ENCODE peak calls at places on chromosomes 3 and 15, in nine cellular contexts. X is PC-3, C is cardiac muscle cell, J is MM.1S, I is A673, O is fibroblast of lung, D is body of pancreas, V is SK-N-SH, G is left ventricle myocardium inferior. B is an unnamed sample.

GRCh38 chr15:95068847-95069518 is 837.6 kb downstream of the MCTP2 start:
- DNase-seq in X (no peak), D (no peak), C (no peak), J (no peak), O (no peak), V (no peak), G (no peak), I (no peak), B (no peak)

GRCh38 chr15:55819397-55820034 is 76.6 kb upstream of the PRTG start:
- DNase-seq in G (no peak), X (no peak), C (no peak), J (no peak), D (no peak), O (no peak), V (no peak), I (no peak), B (no peak)

GRCh38 chr3:164918915-164919314 is 159.4 kb downstream of the SI start:
- DNase-seq in I (no peak), X (no peak), D (no peak), C (no peak), G (no peak), J (no peak), O (no peak), V (no peak), B (no peak)

GRCh38 chr3:122101646-122102045 is 46.5 kb downstream of the CD86 start:
- DNase-seq in O (peak; percentile 44), X (peak; percentile 87), D (peak; percentile 56), J (peak; percentile 80), I (peak; percentile 78), G (no peak), C (peak; percentile 73), V (peak; percentile 11), B (peak; percentile 77)

GRCh38 chr3:40677749-40678148 is 153.0 kb downstream of the ZNF621 start:
- DNase-seq in C (no peak), D (no peak), V (no peak), X (no peak), G (no peak), I (peak; percentile 1), O (no peak), J (no peak), B (no peak)

GRCh38 chr15:90402230-90402629 is 14.2 kb downstream of the IQGAP1 start:
- DNase-seq in D (peak; percentile 52), J (no peak), V (no peak), C (peak; percentile 87), X (peak; percentile 92), I (peak; percentile 65), G (no peak), O (peak; percentile 91), B (no peak)

GRCh38 chr3:27630892-27631291 is 91.2 kb downstream of the EOMES start:
- DNase-seq in D (no peak), C (no peak), I (no peak), J (no peak), O (peak; percentile 68), V (no peak), X (peak; percentile 80), G (no peak), B (no peak)

GRCh38 chr3:194135516-194135805 is 487 bp upstream of the HES1 start:
- DNase-seq in O (no peak), C (no peak), I (no peak), G (no peak), J (no peak), D (no peak), X (peak; percentile 34), V (no peak), B (peak; percentile 36)

DNA sequence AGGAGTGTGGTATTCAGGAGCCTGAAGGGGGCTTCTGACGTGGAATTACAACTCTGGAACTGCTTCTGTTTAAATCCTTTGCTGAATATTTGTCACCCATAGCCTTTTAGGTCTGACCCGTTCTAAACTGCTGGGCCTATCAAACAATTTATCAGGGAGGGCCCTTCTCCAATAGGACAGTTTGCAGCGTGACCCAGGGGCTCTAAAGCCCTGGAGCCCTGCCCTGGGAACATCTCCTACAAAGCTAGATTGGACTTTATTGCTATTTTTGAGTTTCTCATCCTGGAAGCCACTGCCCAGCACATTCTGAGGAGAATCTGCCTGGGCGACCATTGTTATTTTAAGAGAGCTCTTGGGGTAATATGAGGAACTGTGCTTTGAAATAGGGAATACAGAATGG is 35.5 kb downstream of the KLF13 start:
- DNase-seq in O (no peak), I (no peak), D (no peak), C (no peak), V (no peak), J (no peak), X (no peak), G (peak; percentile 25), B (no peak)
- H3K4me1 ChIP-seq in O (no peaks in the 10 kb centered on the region), I (peaks cover 34% of the 10 kb centered on the region), D (peaks cover 100% of the 10 kb centered on the region), C (peaks cover 86% of the 10 kb centered on the region), V (no peaks in the 10 kb centered on the region), J (peaks cover 96% of the 10 kb centered on the region), X (no peaks in the 10 kb centered on the region), G (peaks cover 100% of the 10 kb centered on the region), B (peaks cover 98% of the 10 kb centered on the region)

DNA sequence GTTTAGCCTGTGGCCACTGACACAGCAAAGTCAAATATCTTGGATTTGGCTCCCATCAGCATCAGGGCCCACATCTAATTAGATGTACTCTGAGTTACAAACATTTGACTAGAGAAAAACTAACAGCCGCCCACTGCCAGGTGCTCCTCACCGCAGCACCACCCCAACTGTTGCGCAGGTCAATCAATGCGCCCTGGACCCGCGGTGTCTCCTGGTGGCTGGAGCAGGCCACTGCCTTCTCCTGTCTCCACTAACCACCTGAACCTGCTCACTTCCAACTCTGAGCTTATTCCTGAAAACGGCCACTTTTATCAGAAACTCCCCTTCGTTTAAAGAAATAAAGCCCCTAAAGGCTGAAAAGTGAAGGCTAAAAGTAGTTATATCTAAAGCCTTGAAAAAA is 4.3 kb downstream of the RIOX2 start:
- DNase-seq in O (no peak), C (no peak), I (no peak), G (no peak), D (no peak), V (no peak), X (no peak), J (no peak), B (no peak)
- TF ChIP-seq CTCF in O (no peak), C (no peak), I (no peak), G (no peak), D (no peak), V (peak; percentile 17), X (peak; percentile 32), J (peak; percentile 8), B (no peak)

GRCh38 chr15:60406513-60407124 is 8.8 kb upstream of the ANXA2 start:
- DNase-seq in X (no peak), C (no peak), G (no peak), J (no peak), V (no peak), D (no peak), O (no peak), I (no peak), B (no peak)
- H3K4me1 ChIP-seq in X (peaks cover 60% of the 10 kb centered on the region), C (peaks cover 14% of the 10 kb centered on the region), G (peaks cover 14% of the 10 kb centered on the region), J (peaks cover 13% of the 10 kb centered on the region), V (peaks cover 40% of the 10 kb centered on the region), D (no peaks in the 10 kb centered on the region), O (peaks cover 26% of the 10 kb centered on the region), I (peaks cover 8% of the 10 kb centered on the region), B (peaks cover 8% of the 10 kb centered on the region)

GRCh38 chr15:37125143-37125542 is 24.8 kb upstream of the MEIS2 start:
- DNase-seq in G (no peak), V (no peak), C (peak; percentile 67), X (peak; percentile 29), D (no peak), J (no peak), O (no peak), I (no peak), B (no peak)
- TF ChIP-seq CTCF in G (no peak), V (no peak), C (no peak), X (no peak), D (no peak), J (no peak), O (no peak), I (no peak), B (no peak)

GRCh38 chr3:51386852-51387229 is 1.8 kb downstream of the MANF start:
- DNase-seq in D (no peak), V (no peak), O (no peak), X (no peak), G (no peak), C (no peak), J (no peak), I (no peak), B (no peak)
- H3K4me1 ChIP-seq in D (peaks cover 62% of the 10 kb centered on the region), V (peaks cover 21% of the 10 kb centered on the region), O (peaks cover 21% of the 10 kb centered on the region), X (peaks cover 48% of the 10 kb centered on the region), G (peaks cover 73% of the 10 kb centered on the region), C (peaks cover 13% of the 10 kb centered on the region), J (peaks cover 44% of the 10 kb centered on the region), I (no peaks in the 10 kb centered on the region), B (peaks cover 55% of the 10 kb centered on the region)

DNA sequence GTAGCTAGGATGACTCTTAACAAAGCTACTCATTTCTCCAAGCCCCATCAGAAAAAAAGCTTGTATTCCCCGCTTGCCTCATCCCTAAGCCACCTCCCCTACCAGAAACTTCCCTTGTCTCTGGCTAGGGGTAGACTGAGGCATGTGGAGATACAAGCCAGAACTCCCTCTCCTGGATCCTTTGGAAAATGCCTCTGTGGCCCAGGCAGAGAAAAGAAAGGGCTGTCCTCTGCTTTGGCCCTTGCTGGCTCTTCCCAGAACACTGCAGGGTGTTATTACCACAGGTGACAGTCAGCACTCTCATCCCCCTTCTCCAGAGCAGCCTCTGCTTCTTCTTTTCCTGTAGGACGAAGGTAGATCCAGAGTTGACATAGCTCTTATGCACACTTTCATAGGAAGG is 15.2 kb downstream of the RMDN3 start:
- DNase-seq in J (no peak), V (no peak), C (no peak), I (no peak), G (no peak), X (no peak), D (no peak), O (no peak), B (no peak)
- TF ChIP-seq CTCF in J (no peak), V (peak; percentile 13), C (no peak), I (no peak), G (no peak), X (peak; percentile 13), D (no peak), O (no peak), B (no peak)

GRCh38 chr3:184474907-184475306 is 86.7 kb upstream of the EPHB3 start:
- DNase-seq in V (no peak), C (no peak), J (no peak), D (no peak), X (no peak), G (no peak), O (no peak), I (no peak), B (no peak)
- H3K4me1 ChIP-seq in V (no peaks in the 10 kb centered on the region), C (no peaks in the 10 kb centered on the region), J (peaks cover 9% of the 10 kb centered on the region), D (no peaks in the 10 kb centered on the region), X (no peaks in the 10 kb centered on the region), G (no peaks in the 10 kb centered on the region), O (no peaks in the 10 kb centered on the region), I (no peaks in the 10 kb centered on the region), B (no peaks in the 10 kb centered on the region)

B was measured in OCI-LY7.